ENCODE peak calls at places on chromosomes 5 and 9, in seven cellular contexts. B is tibial nerve, F is H9, P is IMR-90, E is pancreas, K is SK-N-SH, I is heart right ventricle. N is an unnamed sample.

GRCh38 chr9:115008536-115008935 is 78.1 kb upstream of the TNFSF8 start:
- DNase-seq in I (no peak), E (no peak), F (no peak), B (no peak), P (peak; percentile 94), K (no peak), N (no peak)

GRCh38 chr9:68949271-68950000 is 64.5 kb downstream of the PRKACG start:
- DNase-seq in B (no peak), K (peak; percentile 12), P (no peak), I (no peak), E (no peak), F (no peak), N (no peak)

GRCh38 chr5:42854795-42855194 is 43.1 kb upstream of the SELENOP start:
- DNase-seq in I (no peak), K (no peak), E (no peak), P (no peak), F (no peak), B (no peak), N (no peak)

GRCh38 chr5:56447232-56447631 is 214.1 kb upstream of the ANKRD55 start:
- DNase-seq in F (no peak), B (peak; percentile 52), E (no peak), I (no peak), P (peak; percentile 10), K (no peak), N (no peak)

GRCh38 chr5:150604894-150605440 is 35.5 kb upstream of the SYNPO start:
- DNase-seq in F (no peak), E (peak; percentile 24), B (no peak), I (no peak), K (no peak), P (no peak), N (no peak)

GRCh38 chr5:90054612-90055011 is 354.9 kb downstream of the CETN3 start:
- DNase-seq in F (no peak), P (no peak), B (no peak), I (no peak), E (no peak), K (no peak), N (no peak)

GRCh38 chr5:75886706-75887105 is 169.5 kb upstream of the POC5 start:
- DNase-seq in K (no peak), I (no peak), B (no peak), E (no peak), P (no peak), F (no peak), N (no peak)

GRCh38 chr5:168679515-168679920 is 100.3 kb upstream of the PANK3 start:
- DNase-seq in K (peak; percentile 82), I (peak; percentile 49), E (peak; percentile 79), P (peak; percentile 70), B (peak; percentile 81), F (peak; percentile 91), N (no peak)

GRCh38 chr9:92170848-92171247 is 55.6 kb upstream of the SPTLC1 start:
- DNase-seq in I (peak; percentile 34), K (no peak), B (no peak), P (no peak), E (no peak), F (no peak), N (no peak)

GRCh38 chr5:113321266-113321665 is 113.5 kb downstream of the TSSK1B start:
- DNase-seq in P (no peak), B (no peak), I (no peak), K (no peak), E (no peak), F (no peak), N (no peak)

GRCh38 chr9:96388144-96388543 is 4.6 kb upstream of the SLC35D2 start:
- DNase-seq in P (no peak), F (no peak), I (no peak), K (no peak), E (no peak), B (no peak), N (no peak)

GRCh38 chr9:88776717-88777497 is 214.4 kb upstream of the S1PR3 start:
- DNase-seq in P (peak; percentile 87), I (no peak), E (no peak), F (no peak), K (no peak), B (no peak), N (no peak)

GRCh38 chr5:79975422-79975821 is 15.6 kb downstream of the MTX3 start:
- DNase-seq in P (no peak), E (no peak), B (no peak), I (no peak), F (no peak), K (no peak), N (no peak)
- H3K27ac ChIP-seq in P (peak overlapping the region; percentile 53), E (no peak overlapping the region), B (no peak overlapping the region), I (no peak overlapping the region), F (no peak overlapping the region), K (peak overlapping the region; percentile 71), N (no peak overlapping the region)

GRCh38 chr9:118693645-118694044 is 675.6 kb downstream of the BRINP1 start:
- DNase-seq in E (no peak), I (no peak), P (no peak), K (no peak), F (no peak), B (no peak), N (no peak)
- TF ChIP-seq CTCF in E (no peak), I (no peak), P (no peak), K (no peak), F (no peak), B (no peak), N (no peak)

DNA sequence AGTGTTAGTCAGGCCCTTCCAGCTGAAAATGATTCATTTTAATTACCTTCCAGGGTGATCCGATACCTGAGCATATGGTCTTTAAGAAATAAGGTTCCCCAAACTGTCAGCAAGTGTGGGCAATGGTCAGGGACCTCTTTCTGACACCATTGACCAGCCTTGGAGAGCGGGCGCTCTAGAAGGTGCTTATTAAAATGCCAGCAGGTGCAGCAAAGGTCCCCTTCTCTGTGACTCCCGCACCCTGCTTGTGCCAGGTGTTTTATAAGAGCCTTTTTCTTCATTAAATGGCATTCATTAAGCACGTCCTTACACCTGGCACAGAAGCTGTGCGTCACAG is 85.3 kb downstream of the MVB12B start:
- DNase-seq in E (no peak), I (no peak), K (no peak), P (no peak), F (no peak), B (no peak), N (no peak)
- H3K4me1 ChIP-seq in E (no peaks in the 10 kb centered on the region), I (peaks cover 8% of the 10 kb centered on the region), K (peaks cover 6% of the 10 kb centered on the region), P (peaks cover 5% of the 10 kb centered on the region), F (peaks cover 9% of the 10 kb centered on the region), B (peaks cover 21% of the 10 kb centered on the region), N (no peaks in the 10 kb centered on the region)

GRCh38 chr9:33117816-33118215 is 41.3 kb upstream of the SMU1 start:
- DNase-seq in K (no peak), B (no peak), E (no peak), F (no peak), I (no peak), P (no peak), N (no peak)
- H3K27ac ChIP-seq in K (no peak overlapping the region), B (peak overlapping the region; percentile 90), E (no peak overlapping the region), F (no peak overlapping the region), I (no peak overlapping the region), P (no peak overlapping the region), N (peak overlapping the region; percentile 57)

GRCh38 chr9:133382507-133383141 is 6.5 kb downstream of the STKLD1 start:
- DNase-seq in B (no peak), P (no peak), K (no peak), E (no peak), I (no peak), F (no peak), N (no peak)
- TF ChIP-seq CTCF in B (no peak), P (no peak), K (no peak), E (no peak), I (no peak), F (no peak), N (no peak)

GRCh38 chr9:99221623-99222415 is at the start of the genes ALG2 and SEC61B:
- DNase-seq in E (peak; percentile 93), I (peak; percentile 93), K (peak; percentile 97), P (peak; percentile 96), F (peak; percentile 94), B (peak; percentile 93), N (peak; percentile 94)
- H3K4me1 ChIP-seq in E (peaks cover 6% of the 10 kb centered on the region), I (peaks cover 77% of the 10 kb centered on the region), K (peaks cover 11% of the 10 kb centered on the region), P (no peaks in the 10 kb centered on the region), F (no peaks in the 10 kb centered on the region), B (peaks cover 70% of the 10 kb centered on the region), N (peaks cover 69% of the 10 kb centered on the region)

N was measured in left lung.